ENCODE peak calls at places on chromosomes 11 and 22, in eight cellular contexts. One of them, this sample, is unnamed. For H3K4me1 and H3K9me3, the result is how much of the 10 kb centered on the place peaks cover.

GRCh38 chr11:79363861-79364378 is 76.9 kb downstream of the TENM4 start:
- DNase-seq in PC-9: no peak
- DNase-seq in sigmoid colon: no peak
- DNase-seq in right cardiac atrium: no peak
- DNase-seq in A549: no peak
- DNase-seq in breast epithelium: no peak
- DNase-seq in lung: no peak
- DNase-seq in SJSA1: no peak
- DNase-seq in this sample: no peak

GRCh38 chr11:104653011-104653806 is 245.1 kb downstream of the CASP12 start:
- DNase-seq in SJSA1: no peak
- DNase-seq in A549: no peak
- DNase-seq in sigmoid colon: no peak
- DNase-seq in PC-9: no peak
- DNase-seq in lung: no peak
- DNase-seq in breast epithelium: no peak
- DNase-seq in right cardiac atrium: no peak
- DNase-seq in this sample: no peak

GRCh38 chr22:40428796-40429195 is 58.4 kb downstream of the SGSM3 start:
- DNase-seq in PC-9: no peak
- DNase-seq in breast epithelium: no peak
- DNase-seq in sigmoid colon: no peak
- DNase-seq in SJSA1: no peak
- DNase-seq in lung: no peak
- DNase-seq in right cardiac atrium: no peak
- DNase-seq in A549: no peak
- DNase-seq in this sample: no peak

GRCh38 chr11:31645747-31646146 is 136.2 kb downstream of the ELP4 start:
- DNase-seq in A549: peak
- DNase-seq in right cardiac atrium: no peak
- DNase-seq in lung: no peak
- DNase-seq in breast epithelium: no peak
- DNase-seq in SJSA1: peak
- DNase-seq in PC-9: peak
- DNase-seq in sigmoid colon: no peak
- DNase-seq in this sample: no peak

GRCh38 chr22:31943976-31944699 is at the start of gene YWHAH:
- DNase-seq in sigmoid colon: peak
- DNase-seq in A549: peak
- DNase-seq in right cardiac atrium: peak
- DNase-seq in PC-9: peak
- DNase-seq in lung: peak
- DNase-seq in SJSA1: peak
- DNase-seq in breast epithelium: peak
- DNase-seq in this sample: peak

GRCh38 chr11:24406980-24407379 is 89.9 kb upstream of the LUZP2 start:
- DNase-seq in A549: no peak
- DNase-seq in SJSA1: no peak
- DNase-seq in lung: no peak
- DNase-seq in sigmoid colon: no peak
- DNase-seq in PC-9: no peak
- DNase-seq in right cardiac atrium: no peak
- DNase-seq in breast epithelium: no peak
- DNase-seq in this sample: no peak

GRCh38 chr22:36727927-36728488 is 24.5 kb upstream of the CACNG2 start:
- DNase-seq in SJSA1: no peak
- DNase-seq in lung: no peak
- DNase-seq in A549: no peak
- DNase-seq in breast epithelium: no peak
- DNase-seq in right cardiac atrium: no peak
- DNase-seq in sigmoid colon: peak
- DNase-seq in PC-9: no peak
- DNase-seq in this sample: no peak

GRCh38 chr11:11841121-11841604 is 609 bp upstream of the USP47 start:
- DNase-seq in lung: peak
- DNase-seq in PC-9: peak
- DNase-seq in SJSA1: peak
- DNase-seq in A549: peak
- DNase-seq in right cardiac atrium: peak
- DNase-seq in breast epithelium: no peak
- DNase-seq in sigmoid colon: peak
- DNase-seq in this sample: no peak

DNA sequence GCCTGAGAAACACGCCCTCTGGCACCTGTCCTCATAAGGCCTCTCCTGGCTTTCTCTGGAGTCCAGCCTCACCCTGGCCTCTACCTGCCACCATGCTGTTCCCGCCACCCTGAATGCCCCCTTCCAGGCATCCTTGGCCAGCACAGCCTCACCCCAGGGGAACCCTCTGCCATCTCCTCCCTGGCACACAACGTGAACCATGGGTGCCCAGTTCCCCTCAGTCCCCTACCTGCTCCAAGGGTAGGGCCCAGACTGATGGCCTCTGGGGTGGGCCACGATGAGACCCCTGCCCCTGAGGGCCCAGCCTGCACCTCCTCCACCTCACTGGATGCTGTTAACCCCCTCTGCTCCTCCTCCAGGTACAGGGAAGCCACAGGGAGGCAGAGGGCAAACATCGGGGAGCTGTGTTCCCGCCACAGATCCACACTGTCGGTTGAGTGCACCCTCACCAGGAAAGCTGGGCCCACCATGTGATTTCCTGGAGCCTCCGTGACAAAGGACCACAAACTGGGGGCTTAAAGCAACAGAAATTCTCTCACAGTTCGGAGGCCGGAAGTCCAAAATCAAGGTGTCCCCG is 169.6 kb downstream of the BRD1 start:
- DNase-seq in PC-9: no peak
- DNase-seq in A549: no peak
- DNase-seq in breast epithelium: no peak
- DNase-seq in SJSA1: no peak
- DNase-seq in right cardiac atrium: no peak
- DNase-seq in sigmoid colon: peak
- DNase-seq in lung: no peak
- DNase-seq in this sample: no peak
- H3K27ac ChIP-seq in PC-9: no peak
- H3K27ac ChIP-seq in A549: no peak
- H3K27ac ChIP-seq in breast epithelium: no peak
- H3K27ac ChIP-seq in SJSA1: no peak
- H3K27ac ChIP-seq in right cardiac atrium: peak
- H3K27ac ChIP-seq in sigmoid colon: peak
- H3K27ac ChIP-seq in lung: peak
- H3K27ac ChIP-seq in this sample: no peak

GRCh38 chr11:3220101-3220500 is 1.5 kb upstream of the MRGPRG start:
- DNase-seq in right cardiac atrium: no peak
- DNase-seq in sigmoid colon: no peak
- DNase-seq in SJSA1: no peak
- DNase-seq in PC-9: no peak
- DNase-seq in A549: no peak
- DNase-seq in lung: no peak
- DNase-seq in breast epithelium: no peak
- DNase-seq in this sample: no peak

GRCh38 chr11:3222003-3222855 is 3.6 kb upstream of the MRGPRG start:
- DNase-seq in A549: no peak
- DNase-seq in lung: no peak
- DNase-seq in breast epithelium: peak
- DNase-seq in right cardiac atrium: no peak
- DNase-seq in SJSA1: peak
- DNase-seq in sigmoid colon: peak
- DNase-seq in PC-9: no peak
- DNase-seq in this sample: no peak

GRCh38 chr11:3221408-3222002 is 2.9 kb upstream of the MRGPRG start:
- DNase-seq in lung: no peak
- DNase-seq in right cardiac atrium: no peak
- DNase-seq in breast epithelium: peak
- DNase-seq in A549: no peak
- DNase-seq in PC-9: no peak
- DNase-seq in SJSA1: no peak
- DNase-seq in sigmoid colon: peak
- DNase-seq in this sample: no peak

GRCh38 chr11:3219281-3219892 is 774 bp upstream of the MRGPRG start:
- DNase-seq in A549: no peak
- DNase-seq in PC-9: no peak
- DNase-seq in lung: no peak
- DNase-seq in sigmoid colon: peak
- DNase-seq in breast epithelium: peak
- DNase-seq in SJSA1: no peak
- DNase-seq in right cardiac atrium: no peak
- DNase-seq in this sample: no peak

DNA sequence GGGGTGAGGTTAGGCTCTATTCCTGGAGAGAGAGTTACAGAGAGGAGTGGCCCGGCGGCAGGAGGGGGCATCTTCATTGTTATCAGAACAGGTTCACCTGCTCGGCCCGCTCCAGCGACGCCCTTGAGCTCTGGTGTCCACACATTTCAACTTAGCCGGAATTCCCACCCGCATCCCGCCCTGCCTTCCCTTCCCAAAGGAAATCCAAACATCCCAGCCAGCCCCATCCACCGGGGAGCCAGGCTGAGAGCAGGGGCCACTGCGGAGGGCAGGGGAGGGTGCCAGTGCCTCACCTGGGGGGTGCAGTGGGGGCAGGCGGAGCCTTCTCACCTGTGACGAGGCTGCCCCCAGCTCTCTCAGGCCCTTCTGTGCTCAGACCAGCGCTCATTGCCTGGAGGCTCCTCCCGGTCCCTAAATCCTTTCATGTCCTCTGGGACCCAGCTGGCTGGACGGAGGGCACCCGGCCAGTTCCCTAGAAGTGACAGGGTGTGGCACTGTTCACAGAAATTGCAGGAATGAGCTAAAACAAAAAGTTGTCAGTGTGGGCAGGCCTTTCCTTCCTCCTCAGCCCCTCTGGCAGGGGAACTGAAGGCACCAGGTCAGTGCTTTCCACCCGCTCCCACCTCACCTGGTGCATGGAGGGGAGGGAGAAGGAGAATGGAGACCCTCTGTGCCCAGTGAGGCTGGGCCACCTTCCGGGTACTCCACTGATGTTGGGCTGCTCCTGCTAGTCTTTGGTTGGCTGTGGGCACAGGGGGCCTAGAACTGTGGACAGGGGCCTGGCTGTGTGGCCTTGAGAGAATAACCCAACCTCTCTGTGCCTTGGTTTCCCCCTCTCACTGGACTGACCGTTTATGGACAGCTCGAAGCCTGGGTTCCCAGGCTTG is 2.2 kb upstream of the MRGPRG start:
- DNase-seq in right cardiac atrium: no peak
- DNase-seq in PC-9: no peak
- DNase-seq in SJSA1: no peak
- DNase-seq in sigmoid colon: peak
- DNase-seq in A549: no peak
- DNase-seq in breast epithelium: peak
- DNase-seq in lung: no peak
- DNase-seq in this sample: no peak
- H3K4me1 ChIP-seq in right cardiac atrium: under half
- H3K4me1 ChIP-seq in PC-9: under half
- H3K4me1 ChIP-seq in SJSA1: under half
- H3K4me1 ChIP-seq in sigmoid colon: under half
- H3K4me1 ChIP-seq in A549: under half
- H3K4me1 ChIP-seq in breast epithelium: under half
- H3K4me1 ChIP-seq in lung: under half
- H3K4me1 ChIP-seq in this sample: under half

GRCh38 chr22:47388778-47389177 is 626.3 kb downstream of the TBC1D22A start:
- DNase-seq in PC-9: no peak
- DNase-seq in lung: no peak
- DNase-seq in right cardiac atrium: no peak
- DNase-seq in SJSA1: no peak
- DNase-seq in A549: no peak
- DNase-seq in breast epithelium: peak
- DNase-seq in sigmoid colon: peak
- DNase-seq in this sample: no peak

GRCh38 chr22:47391169-47392053 is 629.0 kb downstream of the TBC1D22A start:
- DNase-seq in PC-9: no peak
- DNase-seq in SJSA1: no peak
- DNase-seq in lung: no peak
- DNase-seq in right cardiac atrium: no peak
- DNase-seq in sigmoid colon: peak
- DNase-seq in A549: no peak
- DNase-seq in breast epithelium: no peak
- DNase-seq in this sample: no peak

GRCh38 chr22:47388331-47388730 is 625.9 kb downstream of the TBC1D22A start:
- DNase-seq in PC-9: no peak
- DNase-seq in A549: no peak
- DNase-seq in lung: no peak
- DNase-seq in right cardiac atrium: no peak
- DNase-seq in breast epithelium: no peak
- DNase-seq in SJSA1: no peak
- DNase-seq in sigmoid colon: peak
- DNase-seq in this sample: no peak

GRCh38 chr22:47390026-47390970 is 627.8 kb downstream of the TBC1D22A start:
- DNase-seq in right cardiac atrium: no peak
- DNase-seq in breast epithelium: no peak
- DNase-seq in PC-9: no peak
- DNase-seq in sigmoid colon: peak
- DNase-seq in lung: no peak
- DNase-seq in A549: no peak
- DNase-seq in SJSA1: no peak
- DNase-seq in this sample: no peak

DNA sequence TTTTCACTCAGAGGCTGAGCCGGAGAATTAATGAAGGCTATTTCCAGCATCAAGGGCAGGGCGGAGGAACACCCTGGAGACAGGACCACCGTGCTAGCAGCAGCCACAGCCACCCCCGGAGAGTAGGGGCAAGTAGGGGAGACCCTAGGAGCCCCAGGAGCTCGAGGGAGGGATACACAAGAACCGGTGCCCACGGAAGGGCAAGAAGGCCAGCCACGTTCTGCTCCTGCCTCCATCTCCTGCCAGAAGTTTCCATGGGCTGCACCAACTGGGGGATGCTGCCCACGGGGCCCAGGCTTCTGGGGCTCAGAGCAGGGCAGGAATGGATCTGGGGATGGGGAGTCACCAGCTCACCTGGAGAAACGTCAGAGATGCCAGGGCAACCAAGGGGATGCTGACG is 626.8 kb downstream of the TBC1D22A start:
- DNase-seq in right cardiac atrium: no peak
- DNase-seq in breast epithelium: no peak
- DNase-seq in A549: no peak
- DNase-seq in PC-9: no peak
- DNase-seq in sigmoid colon: peak
- DNase-seq in lung: no peak
- DNase-seq in SJSA1: no peak
- DNase-seq in this sample: no peak
- H3K9me3 ChIP-seq in right cardiac atrium: under half
- H3K9me3 ChIP-seq in breast epithelium: under half
- H3K9me3 ChIP-seq in A549: under half
- H3K9me3 ChIP-seq in PC-9: under half
- H3K9me3 ChIP-seq in sigmoid colon: under half
- H3K9me3 ChIP-seq in lung: under half
- H3K9me3 ChIP-seq in SJSA1: under half
- H3K9me3 ChIP-seq in this sample: under half

DNA sequence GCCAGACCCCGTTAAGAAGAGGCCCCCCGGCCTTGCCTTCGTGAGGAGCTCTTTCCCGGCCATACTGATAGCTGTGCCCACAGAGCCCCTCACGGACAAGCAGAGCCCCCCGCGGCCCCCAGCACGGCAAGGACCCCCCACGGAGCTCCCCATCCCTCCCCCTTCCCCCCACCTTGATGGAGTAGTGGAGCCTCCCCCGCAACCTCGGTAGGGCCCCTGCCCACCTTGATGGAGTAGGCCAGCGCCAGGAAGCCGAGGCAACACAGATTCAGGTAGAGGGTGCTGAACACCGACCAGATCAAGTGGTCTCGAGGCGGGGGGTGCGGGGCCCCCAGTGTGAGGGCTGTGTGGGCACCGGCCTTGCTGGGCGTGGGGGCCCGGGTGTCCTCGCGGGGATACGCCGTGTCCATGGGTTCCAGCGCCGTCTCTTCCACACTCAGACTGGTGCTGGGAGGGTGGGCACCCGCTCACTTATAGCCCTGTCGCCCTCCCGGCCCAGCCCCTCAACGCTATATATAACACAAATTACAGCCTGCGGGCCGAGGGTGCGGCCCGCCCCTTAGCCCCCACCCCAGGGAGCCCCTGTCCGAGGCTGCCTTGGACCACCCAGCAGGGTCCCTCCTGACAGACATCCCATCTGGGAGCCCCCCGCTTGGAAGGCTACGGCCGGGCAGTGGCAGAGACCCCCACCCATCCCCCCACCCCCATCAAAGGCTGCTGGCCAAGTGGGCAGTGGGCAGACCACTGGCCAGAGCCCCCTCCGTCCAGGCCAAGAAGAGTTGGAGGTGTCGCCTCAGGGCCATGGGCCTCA is at the start of gene IFITM5:
- DNase-seq in A549: no peak
- DNase-seq in PC-9: no peak
- DNase-seq in lung: no peak
- DNase-seq in breast epithelium: no peak
- DNase-seq in sigmoid colon: peak
- DNase-seq in SJSA1: no peak
- DNase-seq in right cardiac atrium: peak
- DNase-seq in this sample: no peak
- H3K27ac ChIP-seq in A549: peak
- H3K27ac ChIP-seq in PC-9: no peak
- H3K27ac ChIP-seq in lung: no peak
- H3K27ac ChIP-seq in breast epithelium: no peak
- H3K27ac ChIP-seq in sigmoid colon: no peak
- H3K27ac ChIP-seq in SJSA1: no peak
- H3K27ac ChIP-seq in right cardiac atrium: no peak
- H3K27ac ChIP-seq in this sample: no peak

This sample was measured in effector memory CD4-positive, alpha-beta T cell.